ENCODE peak calls at places on chromosome 10, in eight cellular contexts. One of them, this sample, is unnamed.

GRCh38 chr10:75097666-75098285 is 13.7 kb upstream of the SAMD8 start:
- DNase-seq in OCI-LY7: peak
- DNase-seq in suprapubic skin: no peak
- DNase-seq in upper lobe of right lung: no peak
- DNase-seq in omental fat pad: no peak
- DNase-seq in prostate gland: no peak
- DNase-seq in tibial nerve: no peak
- DNase-seq in left lung: no peak
- DNase-seq in this sample: peak

GRCh38 chr10:76160758-76161555 is 729.5 kb downstream of the LRMDA start:
- DNase-seq in left lung: no peak
- DNase-seq in OCI-LY7: no peak
- DNase-seq in suprapubic skin: no peak
- DNase-seq in tibial nerve: no peak
- DNase-seq in upper lobe of right lung: no peak
- DNase-seq in prostate gland: no peak
- DNase-seq in omental fat pad: no peak
- DNase-seq in this sample: peak

GRCh38 chr10:70849582-70850016 is 33.9 kb downstream of the SGPL1 start:
- DNase-seq in OCI-LY7: no peak
- DNase-seq in upper lobe of right lung: no peak
- DNase-seq in omental fat pad: no peak
- DNase-seq in left lung: no peak
- DNase-seq in prostate gland: no peak
- DNase-seq in suprapubic skin: no peak
- DNase-seq in tibial nerve: no peak
- DNase-seq in this sample: peak

GRCh38 chr10:49186613-49187012 is 1.6 kb downstream of the TMEM273 start:
- DNase-seq in upper lobe of right lung: no peak
- DNase-seq in OCI-LY7: no peak
- DNase-seq in prostate gland: no peak
- DNase-seq in suprapubic skin: no peak
- DNase-seq in left lung: no peak
- DNase-seq in tibial nerve: no peak
- DNase-seq in omental fat pad: no peak
- DNase-seq in this sample: no peak

GRCh38 chr10:129157185-129157584 is 309.9 kb upstream of the MGMT start:
- DNase-seq in OCI-LY7: no peak
- DNase-seq in suprapubic skin: no peak
- DNase-seq in omental fat pad: no peak
- DNase-seq in prostate gland: no peak
- DNase-seq in tibial nerve: no peak
- DNase-seq in left lung: no peak
- DNase-seq in upper lobe of right lung: no peak
- DNase-seq in this sample: no peak

GRCh38 chr10:72355214-72355555 is 466 bp upstream of the DNAJB12 start:
- DNase-seq in prostate gland: no peak
- DNase-seq in OCI-LY7: no peak
- DNase-seq in suprapubic skin: no peak
- DNase-seq in upper lobe of right lung: no peak
- DNase-seq in omental fat pad: no peak
- DNase-seq in left lung: no peak
- DNase-seq in tibial nerve: no peak
- DNase-seq in this sample: no peak

GRCh38 chr10:77165445-77166316 is 471.9 kb downstream of the KCNMA1 start:
- DNase-seq in left lung: no peak
- DNase-seq in prostate gland: peak
- DNase-seq in suprapubic skin: no peak
- DNase-seq in OCI-LY7: peak
- DNase-seq in upper lobe of right lung: no peak
- DNase-seq in tibial nerve: peak
- DNase-seq in omental fat pad: no peak
- DNase-seq in this sample: peak

GRCh38 chr10:76558996-76559888 is 1078.4 kb downstream of the KCNMA1 start:
- DNase-seq in left lung: no peak
- DNase-seq in tibial nerve: no peak
- DNase-seq in suprapubic skin: no peak
- DNase-seq in OCI-LY7: no peak
- DNase-seq in prostate gland: no peak
- DNase-seq in omental fat pad: no peak
- DNase-seq in upper lobe of right lung: no peak
- DNase-seq in this sample: peak

GRCh38 chr10:70480254-70480861 is 1.8 kb downstream of the PALD1 start:
- DNase-seq in tibial nerve: no peak
- DNase-seq in omental fat pad: no peak
- DNase-seq in upper lobe of right lung: no peak
- DNase-seq in left lung: no peak
- DNase-seq in suprapubic skin: no peak
- DNase-seq in prostate gland: no peak
- DNase-seq in OCI-LY7: peak
- DNase-seq in this sample: no peak

GRCh38 chr10:119469325-119469707 is 73.2 kb downstream of the RGS10 start:
- DNase-seq in OCI-LY7: no peak
- DNase-seq in suprapubic skin: no peak
- DNase-seq in left lung: no peak
- DNase-seq in upper lobe of right lung: no peak
- DNase-seq in prostate gland: no peak
- DNase-seq in omental fat pad: no peak
- DNase-seq in tibial nerve: no peak
- DNase-seq in this sample: no peak

GRCh38 chr10:112361951-112362770 is 11.8 kb upstream of the ACSL5 start:
- DNase-seq in prostate gland: peak
- DNase-seq in omental fat pad: no peak
- DNase-seq in suprapubic skin: no peak
- DNase-seq in left lung: no peak
- DNase-seq in OCI-LY7: no peak
- DNase-seq in tibial nerve: peak
- DNase-seq in upper lobe of right lung: peak
- DNase-seq in this sample: peak

GRCh38 chr10:44865289-44865671 is 45.9 kb upstream of the TMEM72 start:
- DNase-seq in left lung: no peak
- DNase-seq in tibial nerve: peak
- DNase-seq in prostate gland: no peak
- DNase-seq in suprapubic skin: no peak
- DNase-seq in omental fat pad: no peak
- DNase-seq in OCI-LY7: no peak
- DNase-seq in upper lobe of right lung: no peak
- DNase-seq in this sample: peak

GRCh38 chr10:78579586-78579985 is 489.2 kb upstream of the ZMIZ1 start:
- DNase-seq in tibial nerve: no peak
- DNase-seq in prostate gland: no peak
- DNase-seq in upper lobe of right lung: no peak
- DNase-seq in left lung: no peak
- DNase-seq in OCI-LY7: no peak
- DNase-seq in suprapubic skin: no peak
- DNase-seq in omental fat pad: no peak
- DNase-seq in this sample: no peak

GRCh38 chr10:6058677-6059475 is 3.3 kb downstream of the IL2RA start:
- DNase-seq in OCI-LY7: no peak
- DNase-seq in omental fat pad: no peak
- DNase-seq in suprapubic skin: peak
- DNase-seq in left lung: no peak
- DNase-seq in tibial nerve: no peak
- DNase-seq in upper lobe of right lung: no peak
- DNase-seq in prostate gland: no peak
- DNase-seq in this sample: no peak

GRCh38 chr10:78507761-78508160 is 474.1 kb downstream of the RPS24 start:
- DNase-seq in tibial nerve: no peak
- DNase-seq in omental fat pad: no peak
- DNase-seq in left lung: no peak
- DNase-seq in OCI-LY7: no peak
- DNase-seq in prostate gland: no peak
- DNase-seq in suprapubic skin: no peak
- DNase-seq in upper lobe of right lung: no peak
- DNase-seq in this sample: peak

GRCh38 chr10:60731134-60731883 is 47.0 kb upstream of the CDK1 start:
- DNase-seq in omental fat pad: no peak
- DNase-seq in OCI-LY7: no peak
- DNase-seq in left lung: no peak
- DNase-seq in tibial nerve: no peak
- DNase-seq in prostate gland: peak
- DNase-seq in suprapubic skin: no peak
- DNase-seq in upper lobe of right lung: no peak
- DNase-seq in this sample: peak

GRCh38 chr10:6581750-6582697 is 1.9 kb upstream of the PRKCQ start:
- DNase-seq in prostate gland: no peak
- DNase-seq in tibial nerve: no peak
- DNase-seq in omental fat pad: no peak
- DNase-seq in OCI-LY7: no peak
- DNase-seq in upper lobe of right lung: no peak
- DNase-seq in left lung: no peak
- DNase-seq in suprapubic skin: no peak
- DNase-seq in this sample: no peak

GRCh38 chr10:76829724-76830123 is 807.9 kb downstream of the KCNMA1 start:
- DNase-seq in tibial nerve: peak
- DNase-seq in left lung: no peak
- DNase-seq in OCI-LY7: no peak
- DNase-seq in omental fat pad: no peak
- DNase-seq in upper lobe of right lung: no peak
- DNase-seq in suprapubic skin: no peak
- DNase-seq in prostate gland: no peak
- DNase-seq in this sample: no peak

GRCh38 chr10:110353244-110354119 is 48.8 kb upstream of the SMNDC1 start:
- DNase-seq in prostate gland: no peak
- DNase-seq in upper lobe of right lung: no peak
- DNase-seq in tibial nerve: no peak
- DNase-seq in OCI-LY7: peak
- DNase-seq in omental fat pad: no peak
- DNase-seq in suprapubic skin: no peak
- DNase-seq in left lung: no peak
- DNase-seq in this sample: peak

GRCh38 chr10:14327535-14327934 is 3.2 kb downstream of the FRMD4A start:
- DNase-seq in omental fat pad: no peak
- DNase-seq in tibial nerve: no peak
- DNase-seq in upper lobe of right lung: no peak
- DNase-seq in suprapubic skin: no peak
- DNase-seq in OCI-LY7: no peak
- DNase-seq in left lung: no peak
- DNase-seq in prostate gland: no peak
- DNase-seq in this sample: no peak

GRCh38 chr10:124733566-124734245 is 10.5 kb downstream of the FAM53B start:
- DNase-seq in OCI-LY7: no peak
- DNase-seq in tibial nerve: no peak
- DNase-seq in omental fat pad: no peak
- DNase-seq in prostate gland: no peak
- DNase-seq in upper lobe of right lung: peak
- DNase-seq in left lung: no peak
- DNase-seq in suprapubic skin: no peak
- DNase-seq in this sample: no peak

GRCh38 chr10:20007426-20007825 is 191.2 kb downstream of the PLXDC2 start:
- DNase-seq in suprapubic skin: no peak
- DNase-seq in tibial nerve: no peak
- DNase-seq in prostate gland: no peak
- DNase-seq in upper lobe of right lung: no peak
- DNase-seq in left lung: no peak
- DNase-seq in OCI-LY7: no peak
- DNase-seq in omental fat pad: no peak
- DNase-seq in this sample: no peak

GRCh38 chr10:59877191-59877671 is 29.1 kb downstream of the CCDC6 start:
- DNase-seq in prostate gland: no peak
- DNase-seq in left lung: no peak
- DNase-seq in OCI-LY7: no peak
- DNase-seq in suprapubic skin: no peak
- DNase-seq in upper lobe of right lung: no peak
- DNase-seq in omental fat pad: no peak
- DNase-seq in tibial nerve: no peak
- DNase-seq in this sample: no peak

GRCh38 chr10:65017523-65017922 is 1496.3 kb downstream of the REEP3 start:
- DNase-seq in OCI-LY7: no peak
- DNase-seq in upper lobe of right lung: no peak
- DNase-seq in prostate gland: no peak
- DNase-seq in omental fat pad: no peak
- DNase-seq in suprapubic skin: no peak
- DNase-seq in tibial nerve: no peak
- DNase-seq in left lung: no peak
- DNase-seq in this sample: no peak

GRCh38 chr10:14366760-14367159 is 36.0 kb upstream of the FRMD4A start:
- DNase-seq in prostate gland: no peak
- DNase-seq in upper lobe of right lung: no peak
- DNase-seq in left lung: no peak
- DNase-seq in OCI-LY7: no peak
- DNase-seq in omental fat pad: no peak
- DNase-seq in suprapubic skin: no peak
- DNase-seq in tibial nerve: no peak
- DNase-seq in this sample: no peak

GRCh38 chr10:109173910-109174309 is 749.4 kb downstream of the XPNPEP1 start:
- DNase-seq in upper lobe of right lung: no peak
- DNase-seq in OCI-LY7: no peak
- DNase-seq in suprapubic skin: no peak
- DNase-seq in prostate gland: no peak
- DNase-seq in left lung: no peak
- DNase-seq in omental fat pad: no peak
- DNase-seq in tibial nerve: no peak
- DNase-seq in this sample: no peak
- TF ChIP-seq CTCF in upper lobe of right lung: no peak
- TF ChIP-seq CTCF in OCI-LY7: no peak
- TF ChIP-seq CTCF in suprapubic skin: no peak
- TF ChIP-seq CTCF in prostate gland: no peak
- TF ChIP-seq CTCF in left lung: no peak
- TF ChIP-seq CTCF in omental fat pad: no peak
- TF ChIP-seq CTCF in tibial nerve: no peak
- TF ChIP-seq CTCF in this sample: no peak

DNA sequence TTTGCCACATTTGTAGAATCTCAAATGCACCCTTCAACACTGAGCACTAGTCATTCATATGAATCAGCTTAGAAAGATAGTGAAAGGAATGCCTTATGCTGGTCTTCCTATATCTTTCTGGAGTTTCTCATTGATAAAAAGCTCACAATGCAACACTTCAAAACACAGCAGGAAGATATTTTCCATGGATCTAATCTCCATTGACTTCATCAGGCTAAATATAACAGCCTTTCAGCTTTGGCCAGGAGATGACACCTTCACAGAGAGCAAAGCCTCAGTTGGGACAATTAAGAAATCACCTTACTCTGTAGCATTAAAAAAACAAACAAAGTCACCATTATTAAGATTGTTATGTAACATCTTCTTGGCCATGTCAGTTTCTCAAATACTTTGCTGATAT is 6.7 kb downstream of the NRP1 start:
- DNase-seq in OCI-LY7: no peak
- DNase-seq in prostate gland: no peak
- DNase-seq in omental fat pad: no peak
- DNase-seq in suprapubic skin: no peak
- DNase-seq in upper lobe of right lung: no peak
- DNase-seq in tibial nerve: no peak
- DNase-seq in left lung: no peak
- DNase-seq in this sample: peak
- TF ChIP-seq CTCF in OCI-LY7: peak
- TF ChIP-seq CTCF in prostate gland: peak
- TF ChIP-seq CTCF in omental fat pad: no peak
- TF ChIP-seq CTCF in suprapubic skin: no peak
- TF ChIP-seq CTCF in upper lobe of right lung: peak
- TF ChIP-seq CTCF in tibial nerve: no peak
- TF ChIP-seq CTCF in left lung: no peak
- TF ChIP-seq CTCF in this sample: peak

GRCh38 chr10:82796510-82796909 is 921.5 kb downstream of the NRG3 start:
- DNase-seq in tibial nerve: no peak
- DNase-seq in left lung: no peak
- DNase-seq in upper lobe of right lung: no peak
- DNase-seq in prostate gland: no peak
- DNase-seq in OCI-LY7: peak
- DNase-seq in suprapubic skin: no peak
- DNase-seq in omental fat pad: no peak
- DNase-seq in this sample: no peak
- TF ChIP-seq CTCF in tibial nerve: peak
- TF ChIP-seq CTCF in left lung: no peak
- TF ChIP-seq CTCF in upper lobe of right lung: peak
- TF ChIP-seq CTCF in prostate gland: peak
- TF ChIP-seq CTCF in OCI-LY7: peak
- TF ChIP-seq CTCF in suprapubic skin: no peak
- TF ChIP-seq CTCF in omental fat pad: no peak
- TF ChIP-seq CTCF in this sample: no peak

GRCh38 chr10:120732643-120733313 is 118.4 kb upstream of the WDR11 start:
- DNase-seq in left lung: no peak
- DNase-seq in prostate gland: no peak
- DNase-seq in upper lobe of right lung: no peak
- DNase-seq in omental fat pad: no peak
- DNase-seq in OCI-LY7: no peak
- DNase-seq in suprapubic skin: no peak
- DNase-seq in tibial nerve: no peak
- DNase-seq in this sample: no peak
- TF ChIP-seq CTCF in left lung: no peak
- TF ChIP-seq CTCF in prostate gland: no peak
- TF ChIP-seq CTCF in upper lobe of right lung: no peak
- TF ChIP-seq CTCF in omental fat pad: no peak
- TF ChIP-seq CTCF in OCI-LY7: no peak
- TF ChIP-seq CTCF in suprapubic skin: no peak
- TF ChIP-seq CTCF in tibial nerve: no peak
- TF ChIP-seq CTCF in this sample: no peak

This sample was measured in fibroblast of villous mesenchyme.